ENCODE peak calls at places on chromosomes 13 and 19, in nine cellular contexts. K is AG10803; M is naive thymus-derived CD4-positive, alpha-beta T cell; B is A549; A is ovary; D is mucosa of descending colon; U is dorsolateral prefrontal cortex; I is A673; G is stomach. E is an unnamed sample.

GRCh38 chr13:43493496-43494000 is 293.2 kb downstream of the ENOX1 start:
- DNase-seq in D (no peak), G (no peak), I (no peak), A (no peak), M (no peak), U (no peak), B (no peak), K (no peak), E (no peak)

GRCh38 chr19:53132231-53132991 is at the start of gene ZNF415:
- DNase-seq in A (peak), G (peak), I (peak), B (no peak), D (peak), K (peak), U (peak), M (peak), E (no peak)

GRCh38 chr13:30725331-30726085 is 9.8 kb upstream of the ALOX5AP start:
- DNase-seq in G (no peak), B (no peak), D (no peak), A (no peak), U (no peak), M (no peak), I (no peak), K (no peak), E (no peak)

GRCh38 chr13:34174671-34175145 is 356.8 kb downstream of the RFC3 start:
- DNase-seq in I (no peak), G (no peak), M (no peak), U (no peak), K (peak), D (no peak), A (no peak), B (no peak), E (peak)

GRCh38 chr19:55461974-55462628 is 659 bp upstream of the ISOC2 start:
- DNase-seq in I (peak), K (no peak), B (no peak), U (no peak), A (peak), M (no peak), D (no peak), G (no peak), E (no peak)

GRCh38 chr19:31316201-31316951 is 32.9 kb downstream of the TSHZ3 start:
- DNase-seq in U (peak), K (peak), D (no peak), B (no peak), M (no peak), I (peak), G (no peak), A (no peak), E (no peak)

GRCh38 chr19:43623889-43624670 is 4.7 kb upstream of the ZNF428 start:
- DNase-seq in A (no peak), M (no peak), D (no peak), K (no peak), U (no peak), I (no peak), B (peak), G (no peak), E (no peak)

GRCh38 chr13:97275265-97275664 is 53.1 kb downstream of the MBNL2 start:
- DNase-seq in M (no peak), D (no peak), I (peak), A (no peak), K (peak), U (no peak), B (no peak), G (no peak), E (no peak)

GRCh38 chr13:113209880-113210421 is 538 bp downstream of the CUL4A start:
- DNase-seq in K (peak), A (peak), U (peak), I (peak), M (peak), D (peak), G (peak), B (no peak), E (no peak)

GRCh38 chr13:19150226-19150625 is 31.4 kb downstream of the TUBA3C start:
- DNase-seq in A (no peak), B (no peak), K (no peak), M (no peak), G (no peak), U (no peak), I (no peak), D (no peak), E (no peak)

DNA sequence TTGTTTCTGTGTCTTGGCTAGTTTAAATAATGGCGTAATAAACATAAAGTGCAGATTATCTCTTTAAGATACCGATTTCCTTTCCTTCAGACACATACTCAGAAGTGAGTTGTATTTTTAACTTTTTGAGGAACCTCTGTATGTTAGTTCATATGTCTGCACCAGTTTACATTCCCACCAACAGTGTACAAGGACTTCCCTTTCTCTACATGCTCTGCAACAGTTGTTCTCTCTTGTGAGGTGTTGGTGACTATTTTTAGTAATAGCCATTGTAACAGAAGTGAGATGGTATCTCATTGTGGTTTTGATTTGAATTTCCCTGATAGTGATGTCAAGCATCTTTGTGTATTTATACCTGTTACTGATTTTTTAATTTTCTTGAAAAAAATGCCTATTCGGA is 418.6 kb downstream of the UQCRFS1 start:
- DNase-seq in D (no peak), B (no peak), K (no peak), I (no peak), M (no peak), A (no peak), G (no peak), U (no peak), E (no peak)
- H3K4me3 ChIP-seq in D (no peak), B (no peak), K (no peak), I (no peak), M (no peak), A (no peak), G (no peak), U (peak), E (no peak)

DNA sequence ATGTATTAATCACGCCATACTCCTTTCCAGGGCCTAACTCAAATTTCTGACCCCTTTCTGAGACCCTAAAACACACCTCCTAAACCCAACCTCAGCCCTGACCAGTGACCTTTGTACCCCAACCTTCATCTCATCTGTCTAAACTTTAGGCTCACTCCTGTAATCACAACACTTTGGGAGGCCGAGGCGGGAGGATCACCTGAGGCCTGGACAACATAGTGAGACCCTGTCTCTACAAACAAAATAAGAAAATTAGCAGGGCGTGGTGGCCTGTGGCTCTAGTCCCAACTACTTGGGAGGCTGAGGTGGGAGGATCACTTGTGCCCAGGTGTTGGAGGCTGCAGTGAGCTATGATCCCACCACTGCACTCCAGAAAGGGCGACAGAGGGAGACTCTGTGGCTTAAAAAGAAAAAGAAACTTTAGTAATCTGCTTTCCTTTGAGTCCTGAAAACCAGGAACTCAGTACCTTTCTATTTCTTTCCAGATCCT is 4.7 kb downstream of the RTN2 start:
- DNase-seq in D (no peak), M (no peak), A (no peak), U (no peak), B (no peak), G (no peak), K (no peak), I (no peak), E (no peak)
- H3K4me3 ChIP-seq in D (no peak), M (no peak), A (no peak), U (peak), B (no peak), G (peak), K (peak), I (peak), E (no peak)

DNA sequence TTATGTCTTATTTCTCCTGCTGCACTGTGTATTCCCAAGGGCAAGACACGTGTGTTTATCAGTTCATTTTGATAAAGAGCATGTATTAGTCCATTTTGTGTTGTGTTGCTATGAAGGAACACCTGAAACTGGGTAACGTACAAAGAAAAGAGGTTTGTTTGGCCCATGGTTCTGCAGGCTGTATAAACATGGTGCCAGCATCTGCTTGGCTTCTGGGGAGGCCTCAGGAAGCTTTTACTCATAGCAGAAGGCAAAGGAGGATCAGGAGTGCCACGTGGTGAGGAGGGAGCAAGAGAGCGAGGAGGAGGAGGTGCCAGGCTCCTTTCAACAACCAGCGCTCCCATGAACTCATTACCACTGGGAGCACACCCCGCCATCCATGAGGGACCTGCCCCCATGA is 214.0 kb downstream of the UQCRFS1 start:
- DNase-seq in D (no peak), I (no peak), U (no peak), B (no peak), K (no peak), G (no peak), M (no peak), A (no peak), E (no peak)
- H3K4me3 ChIP-seq in D (no peak), I (no peak), U (no peak), B (no peak), K (no peak), G (no peak), M (no peak), A (no peak), E (no peak)

DNA sequence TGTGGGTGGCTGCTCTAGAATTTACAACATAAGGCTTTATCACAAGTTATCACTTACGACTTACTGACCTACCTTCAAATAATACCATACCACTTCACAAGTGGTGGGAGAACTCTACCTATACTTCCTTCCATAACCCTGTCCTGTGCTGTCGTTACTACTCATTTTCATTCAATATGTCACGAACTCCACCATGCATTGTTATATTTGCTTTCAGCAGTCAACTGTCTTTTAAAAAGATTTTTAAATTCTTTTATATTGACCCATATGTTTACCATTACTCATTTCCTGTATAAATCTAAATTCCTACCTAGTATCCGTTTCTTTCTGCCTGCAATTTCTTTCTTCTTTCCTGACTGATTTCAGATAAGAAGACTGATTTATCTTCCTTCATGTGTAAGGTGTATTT is 200.0 kb downstream of the KLF12 start:
- DNase-seq in I (peak), G (no peak), K (no peak), U (no peak), D (no peak), M (no peak), A (no peak), B (no peak), E (no peak)
- H3K4me3 ChIP-seq in I (no peak), G (no peak), K (no peak), U (no peak), D (no peak), M (no peak), A (no peak), B (no peak), E (no peak)

E was measured in AG04449.